ENCODE peak calls at places on chromosomes 7 and 10, in eight cellular contexts. One of them, this sample, is unnamed.

GRCh38 chr10:9331583-9332008 is 1277.1 kb downstream of the GATA3 start:
- DNase-seq in choroid plexus epithelial cell: peak
- DNase-seq in mucosa of descending colon: no peak
- DNase-seq in MM.1S: peak
- DNase-seq in Peyer's patch: no peak
- DNase-seq in hepatocyte: peak
- DNase-seq in AG09319: no peak
- DNase-seq in lower lobe of right lung: no peak
- DNase-seq in this sample: no peak

GRCh38 chr7:7911339-7911738 is 57.3 kb upstream of the GLCCI1 start:
- DNase-seq in lower lobe of right lung: no peak
- DNase-seq in choroid plexus epithelial cell: peak
- DNase-seq in MM.1S: no peak
- DNase-seq in mucosa of descending colon: no peak
- DNase-seq in hepatocyte: peak
- DNase-seq in Peyer's patch: no peak
- DNase-seq in AG09319: no peak
- DNase-seq in this sample: no peak

GRCh38 chr7:69177326-69177897 is 420.9 kb upstream of the AUTS2 start:
- DNase-seq in MM.1S: no peak
- DNase-seq in choroid plexus epithelial cell: no peak
- DNase-seq in Peyer's patch: no peak
- DNase-seq in lower lobe of right lung: no peak
- DNase-seq in mucosa of descending colon: no peak
- DNase-seq in hepatocyte: no peak
- DNase-seq in AG09319: no peak
- DNase-seq in this sample: no peak

GRCh38 chr10:90642136-90642535 is 215.7 kb downstream of the HTR7 start:
- DNase-seq in MM.1S: no peak
- DNase-seq in Peyer's patch: no peak
- DNase-seq in mucosa of descending colon: no peak
- DNase-seq in hepatocyte: no peak
- DNase-seq in lower lobe of right lung: no peak
- DNase-seq in AG09319: no peak
- DNase-seq in choroid plexus epithelial cell: peak
- DNase-seq in this sample: no peak

GRCh38 chr7:135976312-135977019 is 693 bp downstream of the MTPN start:
- DNase-seq in MM.1S: peak
- DNase-seq in hepatocyte: peak
- DNase-seq in Peyer's patch: peak
- DNase-seq in mucosa of descending colon: peak
- DNase-seq in lower lobe of right lung: no peak
- DNase-seq in choroid plexus epithelial cell: no peak
- DNase-seq in AG09319: no peak
- DNase-seq in this sample: no peak

GRCh38 chr7:190196-190595 is 2.2 kb upstream of the FAM20C start:
- DNase-seq in hepatocyte: no peak
- DNase-seq in choroid plexus epithelial cell: no peak
- DNase-seq in AG09319: no peak
- DNase-seq in Peyer's patch: no peak
- DNase-seq in lower lobe of right lung: no peak
- DNase-seq in MM.1S: no peak
- DNase-seq in mucosa of descending colon: no peak
- DNase-seq in this sample: no peak

GRCh38 chr7:125516194-125516593 is 586.6 kb upstream of the POT1 start:
- DNase-seq in choroid plexus epithelial cell: no peak
- DNase-seq in lower lobe of right lung: no peak
- DNase-seq in MM.1S: no peak
- DNase-seq in AG09319: no peak
- DNase-seq in mucosa of descending colon: no peak
- DNase-seq in Peyer's patch: no peak
- DNase-seq in hepatocyte: peak
- DNase-seq in this sample: no peak

GRCh38 chr10:89346264-89346971 is 18.6 kb downstream of the IFIT3 start:
- DNase-seq in MM.1S: no peak
- DNase-seq in Peyer's patch: no peak
- DNase-seq in lower lobe of right lung: no peak
- DNase-seq in hepatocyte: no peak
- DNase-seq in choroid plexus epithelial cell: peak
- DNase-seq in mucosa of descending colon: no peak
- DNase-seq in AG09319: no peak
- DNase-seq in this sample: no peak

GRCh38 chr7:140214075-140214684 is 37.4 kb upstream of the KDM7A start:
- DNase-seq in MM.1S: peak
- DNase-seq in AG09319: peak
- DNase-seq in lower lobe of right lung: peak
- DNase-seq in mucosa of descending colon: peak
- DNase-seq in hepatocyte: no peak
- DNase-seq in choroid plexus epithelial cell: peak
- DNase-seq in Peyer's patch: peak
- DNase-seq in this sample: no peak

GRCh38 chr10:32951111-32951510 is 6.9 kb downstream of the ITGB1 start:
- DNase-seq in MM.1S: no peak
- DNase-seq in AG09319: no peak
- DNase-seq in lower lobe of right lung: no peak
- DNase-seq in hepatocyte: no peak
- DNase-seq in choroid plexus epithelial cell: peak
- DNase-seq in mucosa of descending colon: no peak
- DNase-seq in Peyer's patch: no peak
- DNase-seq in this sample: no peak

GRCh38 chr10:109698888-109699685 is 224.2 kb downstream of the XPNPEP1 start:
- DNase-seq in AG09319: no peak
- DNase-seq in lower lobe of right lung: no peak
- DNase-seq in MM.1S: no peak
- DNase-seq in mucosa of descending colon: no peak
- DNase-seq in Peyer's patch: no peak
- DNase-seq in choroid plexus epithelial cell: no peak
- DNase-seq in hepatocyte: no peak
- DNase-seq in this sample: no peak

GRCh38 chr10:71969929-71970328 is 5.7 kb downstream of the CHST3 start:
- DNase-seq in choroid plexus epithelial cell: no peak
- DNase-seq in lower lobe of right lung: no peak
- DNase-seq in AG09319: no peak
- DNase-seq in mucosa of descending colon: no peak
- DNase-seq in MM.1S: no peak
- DNase-seq in Peyer's patch: no peak
- DNase-seq in hepatocyte: no peak
- DNase-seq in this sample: no peak

GRCh38 chr10:11440250-11441150 is 170.9 kb downstream of the USP6NL start:
- DNase-seq in lower lobe of right lung: no peak
- DNase-seq in Peyer's patch: no peak
- DNase-seq in hepatocyte: no peak
- DNase-seq in choroid plexus epithelial cell: no peak
- DNase-seq in AG09319: no peak
- DNase-seq in MM.1S: no peak
- DNase-seq in mucosa of descending colon: no peak
- DNase-seq in this sample: no peak

GRCh38 chr7:105802611-105803520 is 73.5 kb downstream of the ATXN7L1 start:
- DNase-seq in lower lobe of right lung: no peak
- DNase-seq in Peyer's patch: no peak
- DNase-seq in MM.1S: no peak
- DNase-seq in choroid plexus epithelial cell: peak
- DNase-seq in AG09319: no peak
- DNase-seq in hepatocyte: peak
- DNase-seq in mucosa of descending colon: no peak
- DNase-seq in this sample: no peak

GRCh38 chr7:148447221-148447845 is 143.2 kb upstream of the C7orf33 start:
- DNase-seq in hepatocyte: no peak
- DNase-seq in lower lobe of right lung: no peak
- DNase-seq in Peyer's patch: no peak
- DNase-seq in choroid plexus epithelial cell: no peak
- DNase-seq in AG09319: no peak
- DNase-seq in MM.1S: no peak
- DNase-seq in mucosa of descending colon: no peak
- DNase-seq in this sample: no peak

GRCh38 chr10:68167790-68168189 is 58.5 kb downstream of the MYPN start:
- DNase-seq in Peyer's patch: no peak
- DNase-seq in lower lobe of right lung: no peak
- DNase-seq in hepatocyte: no peak
- DNase-seq in choroid plexus epithelial cell: no peak
- DNase-seq in AG09319: no peak
- DNase-seq in mucosa of descending colon: no peak
- DNase-seq in MM.1S: no peak
- DNase-seq in this sample: no peak

GRCh38 chr10:5078781-5079180 is 15.4 kb upstream of the AKR1C3 start:
- DNase-seq in mucosa of descending colon: no peak
- DNase-seq in hepatocyte: no peak
- DNase-seq in choroid plexus epithelial cell: no peak
- DNase-seq in AG09319: no peak
- DNase-seq in lower lobe of right lung: no peak
- DNase-seq in MM.1S: no peak
- DNase-seq in Peyer's patch: no peak
- DNase-seq in this sample: no peak

GRCh38 chr10:87700031-87700796 is 40.5 kb downstream of the PAPSS2 start:
- DNase-seq in Peyer's patch: no peak
- DNase-seq in choroid plexus epithelial cell: peak
- DNase-seq in hepatocyte: no peak
- DNase-seq in lower lobe of right lung: no peak
- DNase-seq in MM.1S: no peak
- DNase-seq in AG09319: peak
- DNase-seq in mucosa of descending colon: no peak
- DNase-seq in this sample: no peak

GRCh38 chr7:30321089-30321991 is 36.9 kb downstream of the ZNRF2 start:
- DNase-seq in Peyer's patch: no peak
- DNase-seq in hepatocyte: no peak
- DNase-seq in AG09319: no peak
- DNase-seq in mucosa of descending colon: no peak
- DNase-seq in choroid plexus epithelial cell: no peak
- DNase-seq in MM.1S: peak
- DNase-seq in lower lobe of right lung: no peak
- DNase-seq in this sample: no peak

GRCh38 chr10:71970331-71970730 is 6.1 kb downstream of the CHST3 start:
- DNase-seq in lower lobe of right lung: peak
- DNase-seq in AG09319: no peak
- DNase-seq in Peyer's patch: no peak
- DNase-seq in mucosa of descending colon: no peak
- DNase-seq in MM.1S: no peak
- DNase-seq in choroid plexus epithelial cell: no peak
- DNase-seq in hepatocyte: no peak
- DNase-seq in this sample: no peak

GRCh38 chr10:131814567-131815290 is 86.1 kb upstream of the PPP2R2D start:
- DNase-seq in hepatocyte: no peak
- DNase-seq in mucosa of descending colon: no peak
- DNase-seq in MM.1S: no peak
- DNase-seq in Peyer's patch: no peak
- DNase-seq in lower lobe of right lung: no peak
- DNase-seq in AG09319: no peak
- DNase-seq in choroid plexus epithelial cell: no peak
- DNase-seq in this sample: no peak

GRCh38 chr7:33444501-33444900 is 315.1 kb downstream of the BBS9 start:
- DNase-seq in MM.1S: no peak
- DNase-seq in Peyer's patch: no peak
- DNase-seq in mucosa of descending colon: no peak
- DNase-seq in choroid plexus epithelial cell: peak
- DNase-seq in lower lobe of right lung: no peak
- DNase-seq in AG09319: peak
- DNase-seq in hepatocyte: peak
- DNase-seq in this sample: no peak

GRCh38 chr7:119957335-119957734 is 315.6 kb upstream of the KCND2 start:
- DNase-seq in hepatocyte: no peak
- DNase-seq in choroid plexus epithelial cell: no peak
- DNase-seq in MM.1S: no peak
- DNase-seq in AG09319: no peak
- DNase-seq in mucosa of descending colon: no peak
- DNase-seq in Peyer's patch: no peak
- DNase-seq in lower lobe of right lung: no peak
- DNase-seq in this sample: no peak

GRCh38 chr7:128427289-128427891 is 17.6 kb upstream of the IMPDH1 start:
- DNase-seq in choroid plexus epithelial cell: peak
- DNase-seq in MM.1S: peak
- DNase-seq in mucosa of descending colon: no peak
- DNase-seq in lower lobe of right lung: no peak
- DNase-seq in AG09319: no peak
- DNase-seq in Peyer's patch: no peak
- DNase-seq in hepatocyte: peak
- DNase-seq in this sample: no peak
- TF ChIP-seq CTCF in choroid plexus epithelial cell: peak
- TF ChIP-seq CTCF in MM.1S: peak
- TF ChIP-seq CTCF in mucosa of descending colon: peak
- TF ChIP-seq CTCF in lower lobe of right lung: peak
- TF ChIP-seq CTCF in AG09319: peak
- TF ChIP-seq CTCF in Peyer's patch: peak
- TF ChIP-seq CTCF in hepatocyte: peak
- TF ChIP-seq CTCF in this sample: peak

GRCh38 chr7:127226685-127227374 is 25.9 kb downstream of the GRM8 start:
- DNase-seq in choroid plexus epithelial cell: no peak
- DNase-seq in lower lobe of right lung: no peak
- DNase-seq in MM.1S: no peak
- DNase-seq in hepatocyte: no peak
- DNase-seq in AG09319: no peak
- DNase-seq in mucosa of descending colon: no peak
- DNase-seq in Peyer's patch: no peak
- DNase-seq in this sample: no peak
- TF ChIP-seq CTCF in choroid plexus epithelial cell: no peak
- TF ChIP-seq CTCF in lower lobe of right lung: no peak
- TF ChIP-seq CTCF in MM.1S: no peak
- TF ChIP-seq CTCF in hepatocyte: peak
- TF ChIP-seq CTCF in AG09319: no peak
- TF ChIP-seq CTCF in mucosa of descending colon: no peak
- TF ChIP-seq CTCF in Peyer's patch: no peak
- TF ChIP-seq CTCF in this sample: no peak

GRCh38 chr7:127478040-127478386 is 85.5 kb upstream of the ZNF800 start:
- DNase-seq in mucosa of descending colon: no peak
- DNase-seq in hepatocyte: no peak
- DNase-seq in Peyer's patch: no peak
- DNase-seq in AG09319: no peak
- DNase-seq in lower lobe of right lung: no peak
- DNase-seq in MM.1S: no peak
- DNase-seq in choroid plexus epithelial cell: peak
- DNase-seq in this sample: no peak
- TF ChIP-seq CTCF in mucosa of descending colon: no peak
- TF ChIP-seq CTCF in hepatocyte: no peak
- TF ChIP-seq CTCF in Peyer's patch: no peak
- TF ChIP-seq CTCF in AG09319: no peak
- TF ChIP-seq CTCF in lower lobe of right lung: no peak
- TF ChIP-seq CTCF in MM.1S: no peak
- TF ChIP-seq CTCF in choroid plexus epithelial cell: no peak
- TF ChIP-seq CTCF in this sample: no peak

GRCh38 chr7:115447495-115447894 is 525.6 kb downstream of the MDFIC start:
- DNase-seq in choroid plexus epithelial cell: no peak
- DNase-seq in mucosa of descending colon: no peak
- DNase-seq in lower lobe of right lung: no peak
- DNase-seq in Peyer's patch: no peak
- DNase-seq in MM.1S: no peak
- DNase-seq in hepatocyte: no peak
- DNase-seq in AG09319: no peak
- DNase-seq in this sample: no peak

DNA sequence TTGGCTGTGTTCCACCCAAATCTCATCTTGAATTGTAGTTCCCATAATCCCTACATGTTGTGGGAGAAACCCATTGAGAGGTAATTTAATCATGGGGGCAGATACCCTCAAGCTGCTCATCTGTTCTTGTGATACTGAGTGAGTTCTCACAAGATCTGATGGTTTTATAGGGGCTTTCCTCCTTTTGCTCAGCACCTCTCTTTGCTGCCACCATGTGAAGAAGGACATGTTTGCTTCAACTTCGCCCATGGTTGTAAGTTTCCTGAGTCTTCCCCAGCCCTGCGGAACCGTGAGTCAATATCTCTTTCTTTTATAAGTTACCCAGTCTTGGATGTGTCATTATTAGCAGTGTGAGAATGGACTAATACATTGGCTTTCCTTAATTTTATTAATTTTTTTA is 527.8 kb downstream of the MDFIC start:
- DNase-seq in hepatocyte: no peak
- DNase-seq in lower lobe of right lung: no peak
- DNase-seq in choroid plexus epithelial cell: peak
- DNase-seq in mucosa of descending colon: no peak
- DNase-seq in Peyer's patch: no peak
- DNase-seq in MM.1S: no peak
- DNase-seq in AG09319: no peak
- DNase-seq in this sample: no peak
- TF ChIP-seq CTCF in hepatocyte: no peak
- TF ChIP-seq CTCF in lower lobe of right lung: no peak
- TF ChIP-seq CTCF in choroid plexus epithelial cell: peak
- TF ChIP-seq CTCF in mucosa of descending colon: no peak
- TF ChIP-seq CTCF in Peyer's patch: no peak
- TF ChIP-seq CTCF in MM.1S: no peak
- TF ChIP-seq CTCF in AG09319: no peak
- TF ChIP-seq CTCF in this sample: no peak

This sample was measured in CD14-positive monocyte.